ENCODE peak calls at places on chromosomes 12 and 14, in nine cellular contexts. One of them, this sample, is unnamed.

GRCh38 chr12:33703221-33703620 is 263.6 kb upstream of the SYT10 start:
- DNase-seq in heart left ventricle: no peak
- DNase-seq in nephron progenitor cell: no peak
- DNase-seq in HFFc6: no peak
- DNase-seq in HepG2: no peak
- DNase-seq in fibroblast of the aortic adventitia: no peak
- DNase-seq in foreskin fibroblast: no peak
- DNase-seq in uterus: no peak
- DNase-seq in Calu3: no peak
- DNase-seq in this sample: no peak

GRCh38 chr14:79597561-79597960 is 613.7 kb downstream of the DIO2 start:
- DNase-seq in heart left ventricle: no peak
- DNase-seq in nephron progenitor cell: no peak
- DNase-seq in HFFc6: peak
- DNase-seq in HepG2: no peak
- DNase-seq in fibroblast of the aortic adventitia: no peak
- DNase-seq in foreskin fibroblast: no peak
- DNase-seq in uterus: no peak
- DNase-seq in Calu3: no peak
- DNase-seq in this sample: no peak

GRCh38 chr12:52945389-52946232 is 3.3 kb upstream of the KRT18 start:
- DNase-seq in heart left ventricle: no peak
- DNase-seq in nephron progenitor cell: peak
- DNase-seq in HFFc6: peak
- DNase-seq in HepG2: peak
- DNase-seq in fibroblast of the aortic adventitia: peak
- DNase-seq in foreskin fibroblast: peak
- DNase-seq in uterus: no peak
- DNase-seq in Calu3: peak
- DNase-seq in this sample: no peak

GRCh38 chr14:100299238-100299560 is 7.0 kb downstream of the SLC25A29 start:
- DNase-seq in heart left ventricle: no peak
- DNase-seq in nephron progenitor cell: no peak
- DNase-seq in HFFc6: no peak
- DNase-seq in HepG2: no peak
- DNase-seq in fibroblast of the aortic adventitia: no peak
- DNase-seq in foreskin fibroblast: no peak
- DNase-seq in uterus: no peak
- DNase-seq in Calu3: no peak
- DNase-seq in this sample: no peak

GRCh38 chr12:82896979-82897378 is 210.3 kb downstream of the TMTC2 start:
- DNase-seq in heart left ventricle: no peak
- DNase-seq in nephron progenitor cell: no peak
- DNase-seq in HFFc6: no peak
- DNase-seq in HepG2: no peak
- DNase-seq in fibroblast of the aortic adventitia: peak
- DNase-seq in foreskin fibroblast: no peak
- DNase-seq in uterus: no peak
- DNase-seq in Calu3: peak
- DNase-seq in this sample: no peak

GRCh38 chr14:65959563-65960024 is 526.6 kb upstream of the CCDC196 start:
- DNase-seq in heart left ventricle: no peak
- DNase-seq in nephron progenitor cell: no peak
- DNase-seq in HFFc6: no peak
- DNase-seq in HepG2: no peak
- DNase-seq in fibroblast of the aortic adventitia: no peak
- DNase-seq in foreskin fibroblast: no peak
- DNase-seq in uterus: no peak
- DNase-seq in Calu3: no peak
- DNase-seq in this sample: no peak

GRCh38 chr12:16062611-16063010 is 151.5 kb downstream of the DERA start:
- DNase-seq in heart left ventricle: no peak
- DNase-seq in nephron progenitor cell: no peak
- DNase-seq in HFFc6: no peak
- DNase-seq in HepG2: no peak
- DNase-seq in fibroblast of the aortic adventitia: peak
- DNase-seq in foreskin fibroblast: no peak
- DNase-seq in uterus: no peak
- DNase-seq in Calu3: no peak
- DNase-seq in this sample: no peak

GRCh38 chr12:94799136-94799535 is 148.8 kb upstream of the TMCC3 start:
- DNase-seq in heart left ventricle: no peak
- DNase-seq in nephron progenitor cell: no peak
- DNase-seq in HFFc6: no peak
- DNase-seq in HepG2: no peak
- DNase-seq in fibroblast of the aortic adventitia: no peak
- DNase-seq in foreskin fibroblast: no peak
- DNase-seq in uterus: no peak
- DNase-seq in Calu3: no peak
- DNase-seq in this sample: no peak

GRCh38 chr14:74592476-74593191 is 19.4 kb downstream of the LTBP2 start:
- DNase-seq in heart left ventricle: no peak
- DNase-seq in nephron progenitor cell: no peak
- DNase-seq in HFFc6: no peak
- DNase-seq in HepG2: no peak
- DNase-seq in fibroblast of the aortic adventitia: no peak
- DNase-seq in foreskin fibroblast: no peak
- DNase-seq in uterus: no peak
- DNase-seq in Calu3: no peak
- DNase-seq in this sample: no peak

GRCh38 chr14:105473677-105474477 is 744 bp upstream of the CRIP2 start:
- DNase-seq in heart left ventricle: peak
- DNase-seq in nephron progenitor cell: peak
- DNase-seq in HFFc6: peak
- DNase-seq in HepG2: peak
- DNase-seq in fibroblast of the aortic adventitia: peak
- DNase-seq in foreskin fibroblast: peak
- DNase-seq in uterus: peak
- DNase-seq in Calu3: peak
- DNase-seq in this sample: peak

GRCh38 chr14:76138119-76138757 is 13.5 kb upstream of the GPATCH2L start:
- DNase-seq in heart left ventricle: no peak
- DNase-seq in nephron progenitor cell: no peak
- DNase-seq in HFFc6: no peak
- DNase-seq in HepG2: no peak
- DNase-seq in fibroblast of the aortic adventitia: no peak
- DNase-seq in foreskin fibroblast: no peak
- DNase-seq in uterus: no peak
- DNase-seq in Calu3: no peak
- DNase-seq in this sample: no peak
- TF ChIP-seq CTCF in heart left ventricle: no peak
- TF ChIP-seq CTCF in nephron progenitor cell: no peak
- TF ChIP-seq CTCF in HFFc6: no peak
- TF ChIP-seq CTCF in HepG2: no peak
- TF ChIP-seq CTCF in fibroblast of the aortic adventitia: no peak
- TF ChIP-seq CTCF in foreskin fibroblast: no peak
- TF ChIP-seq CTCF in uterus: no peak
- TF ChIP-seq CTCF in Calu3: no peak
- TF ChIP-seq CTCF in this sample: no peak

GRCh38 chr12:58883576-58884334 is 36.5 kb downstream of the LRIG3 start:
- DNase-seq in heart left ventricle: no peak
- DNase-seq in nephron progenitor cell: no peak
- DNase-seq in HFFc6: no peak
- DNase-seq in HepG2: no peak
- DNase-seq in fibroblast of the aortic adventitia: no peak
- DNase-seq in foreskin fibroblast: no peak
- DNase-seq in uterus: no peak
- DNase-seq in Calu3: no peak
- DNase-seq in this sample: no peak
- TF ChIP-seq CTCF in heart left ventricle: no peak
- TF ChIP-seq CTCF in nephron progenitor cell: no peak
- TF ChIP-seq CTCF in HFFc6: no peak
- TF ChIP-seq CTCF in HepG2: no peak
- TF ChIP-seq CTCF in fibroblast of the aortic adventitia: no peak
- TF ChIP-seq CTCF in foreskin fibroblast: no peak
- TF ChIP-seq CTCF in uterus: no peak
- TF ChIP-seq CTCF in Calu3: no peak
- TF ChIP-seq CTCF in this sample: no peak

GRCh38 chr14:22489247-22489551 is 99.8 kb downstream of the DAD1 start:
- DNase-seq in heart left ventricle: no peak
- DNase-seq in nephron progenitor cell: no peak
- DNase-seq in HFFc6: no peak
- DNase-seq in HepG2: no peak
- DNase-seq in fibroblast of the aortic adventitia: no peak
- DNase-seq in foreskin fibroblast: no peak
- DNase-seq in uterus: no peak
- DNase-seq in Calu3: no peak
- DNase-seq in this sample: no peak
- TF ChIP-seq CTCF in heart left ventricle: no peak
- TF ChIP-seq CTCF in nephron progenitor cell: no peak
- TF ChIP-seq CTCF in HFFc6: no peak
- TF ChIP-seq CTCF in HepG2: no peak
- TF ChIP-seq CTCF in fibroblast of the aortic adventitia: no peak
- TF ChIP-seq CTCF in foreskin fibroblast: no peak
- TF ChIP-seq CTCF in uterus: no peak
- TF ChIP-seq CTCF in Calu3: no peak
- TF ChIP-seq CTCF in this sample: no peak

GRCh38 chr14:104293851-104294627 is 155.7 kb downstream of the KIF26A start:
- DNase-seq in heart left ventricle: no peak
- DNase-seq in nephron progenitor cell: no peak
- DNase-seq in HFFc6: no peak
- DNase-seq in HepG2: no peak
- DNase-seq in fibroblast of the aortic adventitia: no peak
- DNase-seq in foreskin fibroblast: no peak
- DNase-seq in uterus: no peak
- DNase-seq in Calu3: no peak
- DNase-seq in this sample: no peak
- TF ChIP-seq CTCF in heart left ventricle: peak
- TF ChIP-seq CTCF in nephron progenitor cell: no peak
- TF ChIP-seq CTCF in HFFc6: peak
- TF ChIP-seq CTCF in HepG2: peak
- TF ChIP-seq CTCF in fibroblast of the aortic adventitia: no peak
- TF ChIP-seq CTCF in foreskin fibroblast: no peak
- TF ChIP-seq CTCF in uterus: no peak
- TF ChIP-seq CTCF in Calu3: no peak
- TF ChIP-seq CTCF in this sample: peak

DNA sequence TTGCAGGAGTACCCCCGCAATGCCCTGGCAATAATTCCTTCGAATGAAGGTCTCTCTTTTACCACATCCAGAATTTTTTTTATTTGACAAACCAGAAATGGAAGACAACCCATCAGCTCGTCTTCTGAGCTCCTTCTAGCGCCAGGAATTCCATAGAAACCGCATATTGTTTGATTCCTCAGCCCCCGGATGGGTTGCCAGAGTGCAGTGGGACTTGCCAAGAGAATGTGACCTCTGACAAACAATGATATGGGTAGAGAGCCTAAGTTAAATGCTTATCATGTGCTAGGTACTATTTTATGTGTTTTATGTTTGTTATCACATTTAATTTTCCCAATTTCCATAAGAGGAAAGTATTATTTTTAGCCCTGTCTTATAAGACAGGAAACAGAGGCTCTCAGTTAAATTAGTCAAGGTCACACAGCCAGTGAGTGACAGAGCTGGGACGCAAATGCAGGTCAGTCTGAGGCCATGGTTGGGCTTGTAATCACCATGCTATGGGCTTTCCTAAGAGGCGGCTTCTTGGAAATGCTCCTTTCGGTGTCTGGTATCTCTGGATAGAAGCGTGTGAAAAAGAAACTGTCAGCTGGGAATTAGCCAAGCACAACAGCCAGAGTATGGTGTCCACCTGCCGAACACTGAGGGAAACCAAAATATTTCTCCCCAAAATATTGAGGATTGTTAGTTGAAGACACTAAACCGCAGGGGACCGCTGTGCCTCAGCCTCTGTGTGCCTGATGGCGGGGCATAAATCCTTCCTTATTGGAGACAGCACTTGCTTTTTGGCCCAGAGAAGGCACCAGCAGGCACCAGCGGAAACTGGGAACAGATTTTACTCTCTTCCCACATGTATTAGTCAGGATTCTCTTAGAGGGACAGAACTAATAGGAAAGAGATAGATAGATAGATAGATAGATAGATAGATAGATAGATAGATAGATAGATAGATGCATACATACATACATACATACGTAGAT is 29.4 kb upstream of the ETFBKMT start:
- DNase-seq in heart left ventricle: peak
- DNase-seq in nephron progenitor cell: peak
- DNase-seq in HFFc6: no peak
- DNase-seq in HepG2: no peak
- DNase-seq in fibroblast of the aortic adventitia: peak
- DNase-seq in foreskin fibroblast: peak
- DNase-seq in uterus: peak
- DNase-seq in Calu3: no peak
- DNase-seq in this sample: no peak
- TF ChIP-seq CTCF in heart left ventricle: no peak
- TF ChIP-seq CTCF in nephron progenitor cell: no peak
- TF ChIP-seq CTCF in HFFc6: no peak
- TF ChIP-seq CTCF in HepG2: no peak
- TF ChIP-seq CTCF in fibroblast of the aortic adventitia: no peak
- TF ChIP-seq CTCF in foreskin fibroblast: no peak
- TF ChIP-seq CTCF in uterus: no peak
- TF ChIP-seq CTCF in Calu3: no peak
- TF ChIP-seq CTCF in this sample: no peak

GRCh38 chr12:8014836-8015235 is 17.7 kb upstream of the FOXJ2 start:
- DNase-seq in heart left ventricle: no peak
- DNase-seq in nephron progenitor cell: peak
- DNase-seq in HFFc6: no peak
- DNase-seq in HepG2: no peak
- DNase-seq in fibroblast of the aortic adventitia: no peak
- DNase-seq in foreskin fibroblast: no peak
- DNase-seq in uterus: no peak
- DNase-seq in Calu3: no peak
- DNase-seq in this sample: no peak

DNA sequence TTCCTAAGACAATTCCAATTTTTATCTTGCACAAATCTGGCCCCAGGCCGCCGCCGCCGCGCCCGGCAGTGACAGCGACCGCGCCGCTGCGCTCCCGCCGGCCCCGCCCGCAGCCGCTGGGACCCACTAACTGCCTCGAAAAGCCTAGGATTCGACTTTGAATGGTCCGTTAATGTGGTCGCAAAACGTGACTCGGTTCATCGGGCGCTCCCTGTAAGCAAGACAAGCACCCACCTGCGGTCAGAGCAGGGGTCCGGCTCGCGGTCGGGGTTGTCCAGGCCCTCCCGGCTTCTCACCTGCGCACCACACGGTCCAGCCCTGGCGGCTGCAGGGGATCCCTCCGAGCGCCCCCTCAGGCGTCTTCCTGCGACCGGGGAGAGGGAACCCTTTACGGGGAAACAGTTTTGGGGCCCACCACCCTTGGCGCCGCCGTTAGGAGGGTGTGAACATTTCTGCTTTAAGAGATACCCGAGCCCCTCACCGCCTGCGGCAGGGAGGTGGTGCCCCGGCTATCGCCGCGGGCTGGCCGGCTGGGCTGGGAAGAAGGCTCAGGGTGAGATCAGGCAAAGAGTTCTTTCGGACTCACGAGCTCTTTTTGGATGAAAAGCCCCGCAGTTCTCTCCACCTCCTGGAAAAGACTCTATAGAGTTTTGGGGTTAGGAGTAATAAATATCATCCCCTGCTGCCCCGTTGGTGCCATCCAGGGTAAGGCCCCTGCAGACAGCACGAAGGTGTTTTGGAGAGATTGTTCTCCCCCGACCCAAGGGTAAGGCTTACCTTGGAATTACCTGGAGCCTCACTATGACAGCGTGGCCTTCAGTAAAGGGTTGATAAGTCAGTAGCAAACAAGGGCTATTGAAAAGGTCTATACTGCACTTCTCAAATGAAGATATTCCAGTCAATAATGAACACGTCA is 13.6 kb upstream of the FOXJ2 start:
- DNase-seq in heart left ventricle: no peak
- DNase-seq in nephron progenitor cell: peak
- DNase-seq in HFFc6: no peak
- DNase-seq in HepG2: peak
- DNase-seq in fibroblast of the aortic adventitia: no peak
- DNase-seq in foreskin fibroblast: no peak
- DNase-seq in uterus: no peak
- DNase-seq in Calu3: peak
- DNase-seq in this sample: peak
- TF ChIP-seq CTCF in heart left ventricle: no peak
- TF ChIP-seq CTCF in nephron progenitor cell: no peak
- TF ChIP-seq CTCF in HFFc6: no peak
- TF ChIP-seq CTCF in HepG2: no peak
- TF ChIP-seq CTCF in fibroblast of the aortic adventitia: no peak
- TF ChIP-seq CTCF in foreskin fibroblast: no peak
- TF ChIP-seq CTCF in uterus: no peak
- TF ChIP-seq CTCF in Calu3: no peak
- TF ChIP-seq CTCF in this sample: no peak